ENCODE peak calls at places on chromosomes 1 and 21, in nine cellular contexts. W is GM18507; Y is mesothelial cell of epicardium; K is activated CD4-positive, alpha-beta T cell treated with anti-CD3 and anti-CD28 coated beads, Interleukin-2, amount 50 U/mL, for 48 hours; T is epithelial cell of esophagus; J is activated T-helper 1 cell treated with anti-CD3 and anti-CD28 coated beads, Interleukin-2, amount 50 U/mL, for 16 hours; L is Karpas-422; H is lower lobe of right lung; N is GM04503. R is an unnamed sample.

GRCh38 chr1:231278100-231278790 is 37.2 kb downstream of the GNPAT start:
- DNase-seq in N (no peak), Y (no peak), K (no peak), T (no peak), J (no peak), H (no peak), L (no peak), W (no peak), R (no peak)

GRCh38 chr21:28283652-28284490 is 708.8 kb downstream of the LTN1 start:
- DNase-seq in W (no peak), T (peak; percentile 51), K (no peak), H (no peak), L (no peak), J (no peak), Y (no peak), N (peak; percentile 89), R (no peak)

GRCh38 chr1:206933333-206933945 is 11.7 kb upstream of the FCMR start:
- DNase-seq in W (no peak), N (no peak), K (peak; percentile 83), Y (no peak), T (no peak), H (peak; percentile 67), J (peak; percentile 58), L (peak; percentile 67), R (no peak)

GRCh38 chr1:56263908-56264307 is 315.5 kb downstream of the PLPP3 start:
- DNase-seq in T (no peak), K (no peak), J (no peak), Y (no peak), N (no peak), W (no peak), L (no peak), H (no peak), R (no peak)

GRCh38 chr1:221462345-221462744 is 279.5 kb downstream of the DUSP10 start:
- DNase-seq in J (no peak), H (no peak), L (no peak), Y (no peak), T (peak; percentile 82), N (no peak), W (no peak), K (no peak), R (no peak)

GRCh38 chr1:151477066-151477465 is 17.8 kb upstream of the POGZ start:
- DNase-seq in W (no peak), H (no peak), K (no peak), J (no peak), Y (no peak), T (no peak), L (no peak), N (no peak), R (no peak)

GRCh38 chr21:37582613-37583012 is 216.0 kb downstream of the DYRK1A start:
- DNase-seq in L (peak; percentile 68), K (no peak), W (peak; percentile 17), Y (no peak), N (no peak), J (no peak), T (peak; percentile 34), H (no peak), R (no peak)

GRCh38 chr1:201019321-201019977 is 4.1 kb downstream of the KIF21B start:
- DNase-seq in H (peak; percentile 87), L (peak; percentile 71), J (peak; percentile 72), W (peak; percentile 86), T (peak; percentile 75), K (peak; percentile 92), Y (no peak), N (no peak), R (no peak)

GRCh38 chr1:197467881-197468280 is 199.8 kb downstream of the CRB1 start:
- DNase-seq in H (no peak), J (no peak), N (peak; percentile 39), Y (no peak), W (no peak), K (no peak), T (no peak), L (no peak), R (no peak)

GRCh38 chr1:218813247-218813646 is 360.4 kb upstream of the LYPLAL1 start:
- DNase-seq in W (no peak), Y (no peak), N (no peak), J (no peak), K (no peak), L (peak; percentile 22), H (no peak), T (peak; percentile 47), R (no peak)

GRCh38 chr1:85581802-85582686 is 1.5 kb downstream of the CCN1 start:
- DNase-seq in N (no peak), H (peak; percentile 80), W (no peak), Y (no peak), T (peak; percentile 90), J (no peak), L (no peak), K (no peak), R (no peak)

GRCh38 chr21:45282283-45283018 is 5.2 kb downstream of the POFUT2 start:
- DNase-seq in Y (no peak), N (no peak), K (no peak), W (no peak), J (no peak), L (no peak), T (no peak), H (peak; percentile 22), R (no peak)

GRCh38 chr1:240092301-240093119 is 827 bp downstream of the FMN2 start:
- DNase-seq in N (no peak), Y (peak; percentile 27), J (no peak), K (no peak), W (no peak), H (no peak), T (peak; percentile 12), L (no peak), R (peak; percentile 30)

GRCh38 chr21:19999369-20000272 is 998.6 kb upstream of the NCAM2 start:
- DNase-seq in J (no peak), Y (no peak), N (no peak), L (no peak), K (no peak), T (no peak), W (no peak), H (no peak), R (no peak)

GRCh38 chr1:113812661-113813135 is 422 bp upstream of the RSBN1 start:
- DNase-seq in Y (no peak), W (no peak), H (no peak), K (peak; percentile 24), L (no peak), T (no peak), N (no peak), J (no peak), R (no peak)

GRCh38 chr1:70220517-70221240 is 501 bp upstream of the SRSF11 start:
- DNase-seq in W (no peak), T (no peak), N (no peak), Y (no peak), J (no peak), H (no peak), L (no peak), K (no peak), R (peak; percentile 2)

GRCh38 chr21:43361493-43362296 is 65.2 kb downstream of the SIK1 start:
- DNase-seq in K (peak; percentile 31), L (peak; percentile 84), H (no peak), W (peak; percentile 56), Y (no peak), J (no peak), N (peak; percentile 42), T (peak; percentile 95), R (no peak)

GRCh38 chr1:38045431-38046332 is 911 bp downstream of the POU3F1 start:
- DNase-seq in W (no peak), Y (no peak), L (no peak), H (peak; percentile 57), T (peak; percentile 21), N (no peak), K (peak; percentile 29), J (no peak), R (no peak)

GRCh38 chr1:87180682-87181081 is 148.0 kb upstream of the LMO4 start:
- DNase-seq in H (no peak), T (no peak), N (no peak), L (no peak), K (no peak), Y (no peak), W (no peak), J (no peak), R (no peak)

GRCh38 chr1:36148821-36149236 is 457 bp downstream of the TRAPPC3 start:
- DNase-seq in N (no peak), Y (no peak), W (no peak), H (no peak), J (no peak), T (no peak), L (no peak), K (no peak), R (no peak)

GRCh38 chr1:109248797-109249629 is at the start of gene CELSR2:
- DNase-seq in K (peak; percentile 65), L (peak; percentile 83), H (peak; percentile 70), Y (peak; percentile 50), T (peak; percentile 80), N (no peak), J (no peak), W (peak; percentile 82), R (no peak)

GRCh38 chr1:56330400-56331026 is 248.8 kb downstream of the PLPP3 start:
- DNase-seq in W (peak; percentile 4), T (peak; percentile 18), K (no peak), Y (no peak), H (no peak), N (no peak), L (no peak), J (no peak), R (no peak)

R was measured in globus pallidus.